ENCODE peak calls at places on chromosome X, in five cellular contexts. One of them, this sample, is unnamed.

GRCh38 chrX:13911581-13911980 is 94.7 kb upstream of the GPM6B start:
- DNase-seq in suprapubic skin: no peak
- DNase-seq in psoas muscle: no peak
- DNase-seq in A673: no peak
- DNase-seq in lung: no peak
- DNase-seq in this sample: peak; percentile 75

GRCh38 chrX:133838761-133839676 is 146.4 kb downstream of the GPC3 start:
- DNase-seq in suprapubic skin: no peak
- DNase-seq in psoas muscle: no peak
- DNase-seq in A673: peak; percentile 62
- DNase-seq in lung: peak; percentile 33
- DNase-seq in this sample: peak; percentile 45

GRCh38 chrX:82127228-82128123 is 925.6 kb downstream of the SH3BGRL start:
- DNase-seq in suprapubic skin: no peak
- DNase-seq in psoas muscle: no peak
- DNase-seq in A673: no peak
- DNase-seq in lung: no peak
- DNase-seq in this sample: no peak

GRCh38 chrX:43734444-43734843 is 78.3 kb downstream of the MAOA start:
- DNase-seq in suprapubic skin: no peak
- DNase-seq in psoas muscle: no peak
- DNase-seq in A673: no peak
- DNase-seq in lung: no peak
- DNase-seq in this sample: no peak

GRCh38 chrX:31353095-31353494 is 281.3 kb upstream of the FTHL17 start:
- DNase-seq in suprapubic skin: no peak
- DNase-seq in psoas muscle: no peak
- DNase-seq in A673: peak; percentile 45
- DNase-seq in lung: no peak
- DNase-seq in this sample: peak; percentile 42

GRCh38 chrX:137198040-137198439 is 164.2 kb upstream of the GPR101 start:
- DNase-seq in suprapubic skin: no peak
- DNase-seq in psoas muscle: no peak
- DNase-seq in A673: no peak
- DNase-seq in lung: no peak
- DNase-seq in this sample: no peak

GRCh38 chrX:107025538-107025937 is 25.5 kb upstream of the MORC4 start:
- DNase-seq in suprapubic skin: no peak
- DNase-seq in psoas muscle: no peak
- DNase-seq in A673: peak; percentile 31
- DNase-seq in lung: no peak
- DNase-seq in this sample: peak; percentile 45

GRCh38 chrX:132470179-132470578 is 18.7 kb downstream of the MBNL3 start:
- DNase-seq in suprapubic skin: no peak
- DNase-seq in psoas muscle: no peak
- DNase-seq in A673: no peak
- DNase-seq in lung: no peak
- DNase-seq in this sample: no peak

GRCh38 chrX:52504551-52504950 is 8.9 kb downstream of the XAGE1A start:
- DNase-seq in suprapubic skin: no peak
- DNase-seq in psoas muscle: no peak
- DNase-seq in A673: no peak
- DNase-seq in lung: no peak
- DNase-seq in this sample: no peak

GRCh38 chrX:12440245-12440644 is 302.0 kb downstream of the FRMPD4 start:
- DNase-seq in suprapubic skin: no peak
- DNase-seq in psoas muscle: no peak
- DNase-seq in A673: no peak
- DNase-seq in lung: no peak
- DNase-seq in this sample: no peak

GRCh38 chrX:47240619-47241018 is 7.8 kb downstream of the USP11 start:
- DNase-seq in suprapubic skin: no peak
- DNase-seq in psoas muscle: no peak
- DNase-seq in A673: no peak
- DNase-seq in lung: no peak
- DNase-seq in this sample: no peak

GRCh38 chrX:47831788-47832187 is 4.9 kb upstream of the ZNF81 start:
- DNase-seq in suprapubic skin: no peak
- DNase-seq in psoas muscle: peak; percentile 56
- DNase-seq in A673: peak; percentile 55
- DNase-seq in lung: peak; percentile 57
- DNase-seq in this sample: peak; percentile 35

GRCh38 chrX:145821898-145822567 is 4.4 kb downstream of the SLITRK2 start:
- DNase-seq in suprapubic skin: no peak
- DNase-seq in psoas muscle: no peak
- DNase-seq in A673: no peak
- DNase-seq in lung: no peak
- DNase-seq in this sample: no peak

GRCh38 chrX:11193035-11193469 is 81.9 kb downstream of the HCCS start:
- DNase-seq in suprapubic skin: no peak
- DNase-seq in psoas muscle: no peak
- DNase-seq in A673: peak; percentile 21
- DNase-seq in lung: no peak
- DNase-seq in this sample: peak; percentile 85

GRCh38 chrX:115940888-115941332 is 229.6 kb upstream of the AGTR2 start:
- DNase-seq in suprapubic skin: no peak
- DNase-seq in psoas muscle: peak; percentile 75
- DNase-seq in A673: peak; percentile 74
- DNase-seq in lung: peak; percentile 88
- DNase-seq in this sample: peak; percentile 43

DNA sequence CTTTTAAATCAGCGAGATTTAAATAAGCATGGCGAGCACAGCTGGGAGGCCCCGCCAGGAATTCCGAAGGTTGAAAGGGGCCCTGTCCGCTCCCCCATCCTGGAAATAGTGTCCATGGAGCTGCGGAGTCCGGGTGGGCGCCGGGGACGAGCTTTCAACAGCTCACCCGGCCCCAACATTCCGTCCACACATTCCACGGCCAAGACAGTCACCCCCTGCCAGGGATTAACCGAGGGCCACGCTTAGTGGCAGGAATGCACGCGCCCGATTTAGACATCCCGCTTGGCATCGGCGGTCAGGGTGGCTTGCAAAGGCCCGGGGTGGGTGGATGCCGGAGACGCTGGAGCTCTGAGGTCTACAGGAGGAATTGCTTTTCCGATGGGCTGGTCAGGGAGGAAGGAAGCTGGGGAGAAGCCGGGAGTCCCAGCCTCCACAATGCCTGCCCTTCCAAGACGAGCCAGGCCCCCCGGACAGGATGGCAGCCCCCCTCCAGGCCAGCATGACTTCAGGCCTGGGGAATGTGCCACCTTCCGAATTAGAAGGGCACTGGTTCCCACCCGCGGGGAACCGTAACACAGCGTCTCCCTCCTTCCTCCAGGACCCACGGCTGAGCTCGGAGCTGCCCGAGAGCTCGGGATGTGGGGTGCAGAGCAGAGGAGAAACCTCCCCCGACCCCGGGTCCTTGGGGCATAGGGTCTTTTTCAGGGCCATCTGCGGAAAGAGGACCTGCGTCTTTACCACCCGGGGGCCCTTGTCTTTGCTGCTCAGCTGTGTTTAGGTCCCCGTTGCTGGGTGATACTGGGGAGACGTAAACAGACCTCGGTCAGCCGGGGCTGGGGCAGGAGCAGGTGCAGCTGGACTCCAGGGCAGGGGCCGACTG is 26.9 kb upstream of the PPP2R3B start:
- DNase-seq in suprapubic skin: no peak
- DNase-seq in psoas muscle: peak; percentile 76
- DNase-seq in A673: no peak
- DNase-seq in lung: no peak
- DNase-seq in this sample: no peak
- TF ChIP-seq CTCF in suprapubic skin: no peak
- TF ChIP-seq CTCF in psoas muscle: peak; percentile 9
- TF ChIP-seq CTCF in A673: no peak
- TF ChIP-seq CTCF in lung: no peak
- TF ChIP-seq CTCF in this sample: no peak

DNA sequence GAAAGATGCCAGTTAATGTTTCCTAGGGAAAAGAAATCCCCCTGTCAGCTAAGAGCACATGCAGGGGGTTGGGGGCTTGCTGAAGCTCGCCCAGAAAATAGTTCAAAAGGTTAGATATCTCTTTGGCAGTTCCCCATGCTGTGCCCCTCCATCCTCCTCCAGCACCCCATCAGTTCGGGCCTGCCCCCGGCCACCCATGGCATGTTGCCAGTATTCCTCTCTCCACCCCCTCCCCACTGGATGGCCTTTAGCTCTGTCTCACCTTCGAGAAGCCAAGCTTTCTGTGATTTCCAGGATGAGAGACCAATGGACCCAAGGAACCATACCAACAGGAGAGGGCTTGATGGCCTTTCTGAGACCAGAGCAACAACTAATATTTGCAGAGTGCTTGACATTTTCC is 5.2 kb downstream of the RAB33A start:
- DNase-seq in suprapubic skin: no peak
- DNase-seq in psoas muscle: no peak
- DNase-seq in A673: no peak
- DNase-seq in lung: peak; percentile 19
- DNase-seq in this sample: no peak
- H3K4me3 ChIP-seq in suprapubic skin: no peak overlapping the region
- H3K4me3 ChIP-seq in psoas muscle: no peak overlapping the region
- H3K4me3 ChIP-seq in A673: no peak overlapping the region
- H3K4me3 ChIP-seq in lung: no peak overlapping the region
- H3K4me3 ChIP-seq in this sample: no peak overlapping the region

DNA sequence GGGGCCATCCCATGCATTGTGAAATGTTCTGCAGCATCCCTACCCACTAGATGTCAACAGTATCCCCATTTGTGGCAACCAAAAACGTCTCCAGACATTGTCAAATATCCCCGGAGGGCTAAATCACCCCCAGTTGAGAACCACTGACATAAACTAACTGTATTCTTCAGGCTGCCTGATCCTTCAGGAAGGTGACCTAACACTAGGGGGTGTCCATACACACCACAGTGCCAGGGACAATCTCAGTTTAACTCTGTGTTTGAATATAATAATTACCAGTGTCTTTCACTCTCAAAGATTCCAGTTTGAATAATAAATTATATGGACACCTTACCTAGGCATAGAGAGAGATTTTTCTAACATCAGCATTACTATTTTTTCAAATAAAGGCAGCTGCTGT is 6.4 kb downstream of the ACE2 start:
- DNase-seq in suprapubic skin: no peak
- DNase-seq in psoas muscle: no peak
- DNase-seq in A673: no peak
- DNase-seq in lung: no peak
- DNase-seq in this sample: no peak
- TF ChIP-seq CTCF in suprapubic skin: no peak
- TF ChIP-seq CTCF in psoas muscle: peak; percentile 13
- TF ChIP-seq CTCF in A673: no peak
- TF ChIP-seq CTCF in lung: no peak
- TF ChIP-seq CTCF in this sample: peak; percentile 28

GRCh38 chrX:41026326-41027136 is 58.7 kb upstream of the USP9X start:
- DNase-seq in suprapubic skin: no peak
- DNase-seq in psoas muscle: no peak
- DNase-seq in A673: peak; percentile 41
- DNase-seq in lung: no peak
- DNase-seq in this sample: no peak

GRCh38 chrX:41025926-41026325 is 59.3 kb upstream of the USP9X start:
- DNase-seq in suprapubic skin: no peak
- DNase-seq in psoas muscle: no peak
- DNase-seq in A673: peak; percentile 43
- DNase-seq in lung: no peak
- DNase-seq in this sample: peak; percentile 20

GRCh38 chrX:41029332-41029731 is 55.9 kb upstream of the USP9X start:
- DNase-seq in suprapubic skin: no peak
- DNase-seq in psoas muscle: no peak
- DNase-seq in A673: no peak
- DNase-seq in lung: no peak
- DNase-seq in this sample: peak; percentile 18

GRCh38 chrX:41024755-41025154 is 60.5 kb upstream of the USP9X start:
- DNase-seq in suprapubic skin: no peak
- DNase-seq in psoas muscle: no peak
- DNase-seq in A673: no peak
- DNase-seq in lung: no peak
- DNase-seq in this sample: no peak

DNA sequence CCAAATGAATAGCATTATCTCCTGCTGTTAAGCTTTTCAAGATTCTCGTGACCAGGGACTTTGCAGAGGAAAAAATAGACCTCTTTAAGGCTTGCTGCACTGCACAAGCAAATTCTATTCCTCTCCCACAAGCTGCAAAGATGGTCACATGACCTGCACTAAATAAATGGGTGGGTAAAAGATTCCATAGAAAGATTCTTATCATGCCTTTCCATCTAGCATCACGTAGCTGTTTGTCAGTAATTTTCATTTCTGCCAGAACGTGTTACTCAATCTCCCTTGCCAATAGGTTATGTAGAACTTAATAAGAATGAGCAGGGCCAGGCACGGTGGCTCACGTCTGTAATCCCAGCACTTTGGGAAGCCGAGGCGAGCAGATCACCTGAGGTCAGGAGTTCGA is 57.9 kb upstream of the USP9X start:
- DNase-seq in suprapubic skin: no peak
- DNase-seq in psoas muscle: no peak
- DNase-seq in A673: peak; percentile 68
- DNase-seq in lung: no peak
- DNase-seq in this sample: peak; percentile 78
- H3K4me3 ChIP-seq in suprapubic skin: no peak overlapping the region
- H3K4me3 ChIP-seq in psoas muscle: no peak overlapping the region
- H3K4me3 ChIP-seq in A673: no peak overlapping the region
- H3K4me3 ChIP-seq in lung: no peak overlapping the region
- H3K4me3 ChIP-seq in this sample: no peak overlapping the region

DNA sequence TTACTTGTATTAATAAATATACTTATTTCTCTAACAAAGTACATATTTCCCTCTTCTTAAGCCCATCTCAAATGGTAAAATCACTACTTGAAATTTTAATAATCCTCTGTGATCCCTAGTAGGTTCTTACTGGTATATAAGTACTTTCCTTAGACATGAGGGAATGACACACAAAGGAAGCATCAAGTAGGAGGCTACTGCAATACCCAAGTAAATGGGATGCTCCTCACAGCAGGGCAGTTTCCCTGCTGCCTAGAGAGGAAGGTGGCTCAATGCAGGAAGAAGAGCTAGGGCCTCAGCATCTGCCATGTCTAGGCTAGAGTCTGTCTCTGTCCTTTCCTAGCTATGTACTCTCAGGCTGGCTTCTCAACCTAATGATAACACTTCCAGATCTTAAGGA is 122.1 kb upstream of the DIPK2B start:
- DNase-seq in suprapubic skin: no peak
- DNase-seq in psoas muscle: no peak
- DNase-seq in A673: peak; percentile 29
- DNase-seq in lung: no peak
- DNase-seq in this sample: peak; percentile 63
- TF ChIP-seq CTCF in suprapubic skin: no peak
- TF ChIP-seq CTCF in psoas muscle: no peak
- TF ChIP-seq CTCF in A673: no peak
- TF ChIP-seq CTCF in lung: no peak
- TF ChIP-seq CTCF in this sample: no peak

This sample was measured in fibroblast of mammary gland.